ENCODE peak calls at places on chromosomes 4 and X, in seven cellular contexts. One of them, this sample, is unnamed.

GRCh38 chrX:24355095-24355494 is 5.3 kb upstream of the SUPT20HL1 start:
- DNase-seq in K562: no peak
- DNase-seq in H1: no peak
- DNase-seq in HCT116: no peak
- DNase-seq in GM12878: no peak
- DNase-seq in SK-N-SH: no peak
- DNase-seq in HepG2: no peak
- DNase-seq in this sample: no peak

GRCh38 chr4:185730849-185731608 is 81.0 kb downstream of the SORBS2 start:
- DNase-seq in SK-N-SH: no peak
- DNase-seq in HepG2: no peak
- DNase-seq in HCT116: no peak
- DNase-seq in H1: no peak
- DNase-seq in K562: no peak
- DNase-seq in GM12878: no peak
- DNase-seq in this sample: no peak

GRCh38 chrX:71366674-71367256 is 608 bp downstream of the TAF1 start:
- DNase-seq in H1: peak
- DNase-seq in SK-N-SH: peak
- DNase-seq in GM12878: no peak
- DNase-seq in HepG2: no peak
- DNase-seq in HCT116: no peak
- DNase-seq in K562: peak
- DNase-seq in this sample: no peak

GRCh38 chrX:130030826-130031225 is 48.4 kb downstream of the BCORL1 start:
- DNase-seq in HCT116: no peak
- DNase-seq in SK-N-SH: no peak
- DNase-seq in K562: no peak
- DNase-seq in H1: no peak
- DNase-seq in GM12878: no peak
- DNase-seq in HepG2: no peak
- DNase-seq in this sample: no peak

GRCh38 chr4:161208564-161208963 is 955.2 kb downstream of the FSTL5 start:
- DNase-seq in SK-N-SH: peak
- DNase-seq in GM12878: no peak
- DNase-seq in K562: no peak
- DNase-seq in HepG2: no peak
- DNase-seq in H1: no peak
- DNase-seq in HCT116: no peak
- DNase-seq in this sample: no peak

GRCh38 chrX:106023947-106024346 is 14.6 kb downstream of the SERPINA7 start:
- DNase-seq in HCT116: no peak
- DNase-seq in GM12878: no peak
- DNase-seq in HepG2: no peak
- DNase-seq in H1: no peak
- DNase-seq in SK-N-SH: no peak
- DNase-seq in K562: no peak
- DNase-seq in this sample: no peak

GRCh38 chr4:6263541-6264540 is 5.8 kb upstream of the WFS1 start:
- DNase-seq in HepG2: peak
- DNase-seq in GM12878: no peak
- DNase-seq in SK-N-SH: peak
- DNase-seq in K562: no peak
- DNase-seq in HCT116: no peak
- DNase-seq in H1: peak
- DNase-seq in this sample: no peak

GRCh38 chr4:149951501-149951900 is 126.7 kb upstream of the DCLK2 start:
- DNase-seq in HepG2: no peak
- DNase-seq in SK-N-SH: no peak
- DNase-seq in K562: no peak
- DNase-seq in H1: no peak
- DNase-seq in HCT116: no peak
- DNase-seq in GM12878: no peak
- DNase-seq in this sample: no peak

GRCh38 chrX:52217494-52218160 is 32.9 kb downstream of the MAGED4 start:
- DNase-seq in H1: peak
- DNase-seq in SK-N-SH: no peak
- DNase-seq in HepG2: peak
- DNase-seq in HCT116: no peak
- DNase-seq in K562: no peak
- DNase-seq in GM12878: no peak
- DNase-seq in this sample: peak

GRCh38 chr4:5784021-5784420 is 73.0 kb downstream of the EVC start:
- DNase-seq in HCT116: no peak
- DNase-seq in SK-N-SH: no peak
- DNase-seq in GM12878: no peak
- DNase-seq in H1: peak
- DNase-seq in HepG2: no peak
- DNase-seq in K562: no peak
- DNase-seq in this sample: no peak

GRCh38 chrX:138128025-138128671 is 562.2 kb downstream of the ZIC3 start:
- DNase-seq in GM12878: no peak
- DNase-seq in HepG2: peak
- DNase-seq in HCT116: peak
- DNase-seq in K562: peak
- DNase-seq in H1: peak
- DNase-seq in SK-N-SH: peak
- DNase-seq in this sample: peak

GRCh38 chr4:18733956-18734872 is 712.7 kb upstream of the LCORL start:
- DNase-seq in SK-N-SH: no peak
- DNase-seq in HepG2: no peak
- DNase-seq in HCT116: no peak
- DNase-seq in H1: no peak
- DNase-seq in GM12878: no peak
- DNase-seq in K562: no peak
- DNase-seq in this sample: no peak

GRCh38 chr4:170990989-170991589 is 822.1 kb upstream of the GALNTL6 start:
- DNase-seq in H1: peak
- DNase-seq in K562: no peak
- DNase-seq in HCT116: peak
- DNase-seq in SK-N-SH: peak
- DNase-seq in HepG2: peak
- DNase-seq in GM12878: no peak
- DNase-seq in this sample: peak

GRCh38 chr4:150366487-150366999 is 215.4 kb upstream of the MAB21L2 start:
- DNase-seq in HCT116: no peak
- DNase-seq in H1: peak
- DNase-seq in K562: no peak
- DNase-seq in SK-N-SH: peak
- DNase-seq in HepG2: no peak
- DNase-seq in GM12878: peak
- DNase-seq in this sample: peak

GRCh38 chr4:59881632-59882031 is 1318.5 kb upstream of the ADGRL3 start:
- DNase-seq in HCT116: no peak
- DNase-seq in H1: no peak
- DNase-seq in GM12878: no peak
- DNase-seq in K562: no peak
- DNase-seq in SK-N-SH: no peak
- DNase-seq in HepG2: peak
- DNase-seq in this sample: no peak

GRCh38 chr4:20305976-20306375 is 54.3 kb downstream of the SLIT2 start:
- DNase-seq in SK-N-SH: peak
- DNase-seq in K562: no peak
- DNase-seq in HCT116: no peak
- DNase-seq in H1: no peak
- DNase-seq in HepG2: no peak
- DNase-seq in GM12878: no peak
- DNase-seq in this sample: no peak

GRCh38 chr4:20859097-20859781 is 159.0 kb downstream of the PACRGL start:
- DNase-seq in H1: no peak
- DNase-seq in HepG2: no peak
- DNase-seq in HCT116: no peak
- DNase-seq in SK-N-SH: peak
- DNase-seq in GM12878: no peak
- DNase-seq in K562: no peak
- DNase-seq in this sample: no peak

DNA sequence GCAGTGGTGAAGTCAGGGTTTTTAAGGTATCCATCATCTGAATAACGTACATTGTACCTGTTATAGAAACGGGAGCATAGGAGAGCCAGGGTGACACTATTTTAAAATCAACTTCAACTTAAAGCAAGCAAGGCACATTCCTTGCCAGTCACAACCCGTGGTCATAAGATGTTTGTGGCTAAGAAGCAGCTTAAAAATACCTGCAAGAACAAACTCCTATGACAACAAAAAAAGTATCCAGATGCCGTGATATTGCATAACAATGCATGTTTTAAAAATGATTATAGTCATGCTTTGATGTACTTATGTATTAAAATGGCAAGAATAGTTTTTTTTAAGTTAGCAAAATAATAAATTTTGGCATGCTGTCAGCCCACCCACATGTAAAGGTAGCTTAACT is 16.5 kb upstream of the SYNPO2 start:
- DNase-seq in H1: no peak
- DNase-seq in GM12878: no peak
- DNase-seq in HepG2: no peak
- DNase-seq in K562: no peak
- DNase-seq in HCT116: no peak
- DNase-seq in SK-N-SH: no peak
- DNase-seq in this sample: no peak
- TF ChIP-seq YY1 in H1: no peak
- TF ChIP-seq YY1 in GM12878: no peak
- TF ChIP-seq YY1 in HepG2: no peak
- TF ChIP-seq YY1 in K562: no peak
- TF ChIP-seq YY1 in HCT116: no peak
- TF ChIP-seq YY1 in SK-N-SH: no peak
- TF ChIP-seq YY1 in this sample: no peak

GRCh38 chrX:154372612-154373022 is 1.8 kb downstream of the FLNA start:
- DNase-seq in HCT116: no peak
- DNase-seq in SK-N-SH: no peak
- DNase-seq in H1: no peak
- DNase-seq in HepG2: peak
- DNase-seq in K562: no peak
- DNase-seq in GM12878: peak
- DNase-seq in this sample: no peak

GRCh38 chrX:154373340-154374306 is 811 bp downstream of the FLNA start:
- DNase-seq in HCT116: peak
- DNase-seq in GM12878: peak
- DNase-seq in H1: peak
- DNase-seq in K562: peak
- DNase-seq in SK-N-SH: no peak
- DNase-seq in HepG2: peak
- DNase-seq in this sample: no peak

GRCh38 chrX:154376768-154377167 is 2.3 kb upstream of the EMD start:
- DNase-seq in GM12878: no peak
- DNase-seq in H1: no peak
- DNase-seq in HepG2: no peak
- DNase-seq in HCT116: no peak
- DNase-seq in K562: no peak
- DNase-seq in SK-N-SH: no peak
- DNase-seq in this sample: no peak

GRCh38 chrX:154375156-154375504 is 696 bp upstream of the FLNA start:
- DNase-seq in GM12878: no peak
- DNase-seq in H1: no peak
- DNase-seq in HepG2: no peak
- DNase-seq in HCT116: no peak
- DNase-seq in SK-N-SH: no peak
- DNase-seq in K562: no peak
- DNase-seq in this sample: no peak

DNA sequence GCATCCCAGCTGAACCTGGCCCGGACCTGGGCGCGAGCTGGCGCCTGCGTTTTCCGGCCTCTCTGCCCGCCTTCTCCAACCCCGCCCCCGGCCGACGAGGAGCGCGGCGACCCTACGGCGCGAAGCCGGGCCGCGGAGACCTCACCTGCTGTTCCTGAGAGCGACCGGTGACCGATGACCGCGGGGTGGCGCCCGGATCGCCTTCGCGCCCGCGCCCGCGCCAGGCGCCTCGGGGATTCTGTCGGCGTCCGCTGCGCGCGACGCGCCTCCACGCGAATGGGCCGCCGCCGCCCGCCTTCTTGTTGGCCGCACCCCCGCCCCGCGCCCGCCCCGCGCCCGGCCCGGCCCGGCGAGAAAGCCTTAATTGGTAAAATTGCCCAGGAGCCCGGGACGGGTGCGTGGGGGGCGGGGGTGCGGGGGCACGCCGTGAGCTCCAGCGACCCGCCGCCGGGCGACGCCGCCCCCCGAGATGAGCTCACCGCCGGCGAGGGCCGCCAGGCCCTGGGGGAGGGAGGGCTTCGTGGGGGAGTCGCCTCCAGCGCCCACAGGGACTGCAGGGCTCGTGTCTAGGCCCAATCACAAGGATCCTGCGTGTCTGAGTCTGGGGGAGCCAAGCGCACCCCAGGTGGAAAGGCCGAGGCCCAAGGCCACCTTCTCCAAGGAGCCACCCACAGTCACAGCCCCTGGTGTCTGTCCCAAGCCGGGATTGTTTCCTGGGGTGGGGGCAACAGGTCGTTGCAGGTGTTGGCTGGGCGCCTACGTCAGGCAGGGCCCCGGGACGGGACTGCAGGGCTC is at the start of gene FLNA:
- DNase-seq in K562: peak
- DNase-seq in HepG2: no peak
- DNase-seq in SK-N-SH: peak
- DNase-seq in HCT116: no peak
- DNase-seq in H1: peak
- DNase-seq in GM12878: no peak
- DNase-seq in this sample: no peak
- H3K4me3 ChIP-seq in K562: peak
- H3K4me3 ChIP-seq in HepG2: peak
- H3K4me3 ChIP-seq in SK-N-SH: peak
- H3K4me3 ChIP-seq in HCT116: peak
- H3K4me3 ChIP-seq in H1: peak
- H3K4me3 ChIP-seq in GM12878: peak
- H3K4me3 ChIP-seq in this sample: peak

DNA sequence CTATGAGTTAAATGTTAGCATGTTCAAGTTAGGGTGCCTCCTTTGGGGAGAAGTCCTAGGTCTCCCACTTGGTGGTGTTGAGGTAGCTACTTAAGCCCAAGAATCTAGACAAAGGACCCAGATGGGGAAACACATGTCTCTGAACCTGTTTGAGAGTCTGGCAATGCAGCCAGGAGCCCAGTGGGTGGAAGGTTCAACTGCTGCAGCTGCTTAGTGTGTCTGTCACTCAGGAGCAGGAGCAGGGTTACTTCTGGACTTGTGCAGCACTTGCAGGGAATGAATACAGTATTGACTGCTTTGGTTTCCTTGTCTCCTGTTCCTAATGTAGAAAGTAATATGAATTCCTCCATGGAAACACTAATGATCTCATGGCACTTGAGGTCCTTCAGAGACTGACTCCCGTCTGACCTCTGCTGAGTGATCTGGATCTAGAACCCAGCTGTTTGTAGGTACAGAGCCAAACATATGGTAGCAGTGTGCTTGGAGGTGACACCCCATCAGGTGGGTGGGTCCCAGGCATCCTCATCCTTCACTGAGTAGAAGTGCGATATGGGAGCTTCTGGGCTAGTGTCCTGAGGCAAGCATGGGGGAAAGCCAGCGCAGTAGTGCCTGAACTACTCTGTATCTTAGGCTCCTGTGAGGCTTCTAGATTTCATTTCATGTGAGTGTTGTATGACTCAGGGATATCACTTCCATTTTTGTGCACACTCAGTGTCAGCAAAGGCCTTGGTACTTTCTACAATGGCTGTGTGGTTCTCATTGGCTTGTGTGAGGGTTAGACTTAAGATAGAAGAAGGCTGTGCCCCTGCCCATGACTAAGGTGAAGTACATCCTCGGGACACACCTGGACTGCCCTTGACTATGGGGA is 85.0 kb upstream of the WDR1 start:
- DNase-seq in GM12878: no peak
- DNase-seq in HepG2: no peak
- DNase-seq in H1: no peak
- DNase-seq in K562: no peak
- DNase-seq in SK-N-SH: no peak
- DNase-seq in HCT116: no peak
- DNase-seq in this sample: no peak
- TF ChIP-seq YY1 in GM12878: no peak
- TF ChIP-seq YY1 in HepG2: no peak
- TF ChIP-seq YY1 in H1: no peak
- TF ChIP-seq YY1 in K562: no peak
- TF ChIP-seq YY1 in SK-N-SH: no peak
- TF ChIP-seq YY1 in HCT116: no peak
- TF ChIP-seq YY1 in this sample: no peak

GRCh38 chr4:82562553-82562854 is 716 bp upstream of the TMEM150C start:
- DNase-seq in HepG2: no peak
- DNase-seq in HCT116: no peak
- DNase-seq in SK-N-SH: no peak
- DNase-seq in K562: no peak
- DNase-seq in GM12878: no peak
- DNase-seq in H1: no peak
- DNase-seq in this sample: no peak
- H3K4me3 ChIP-seq in HepG2: peak
- H3K4me3 ChIP-seq in HCT116: no peak
- H3K4me3 ChIP-seq in SK-N-SH: peak
- H3K4me3 ChIP-seq in K562: no peak
- H3K4me3 ChIP-seq in GM12878: no peak
- H3K4me3 ChIP-seq in H1: peak
- H3K4me3 ChIP-seq in this sample: peak